ENCODE peak calls at places on chromosome 9, in four cellular contexts. L is endodermal cell, R is GM23248, J is neuronal stem cell. Z is an unnamed sample.

GRCh38 chr9:124270504-124271335 is 13.0 kb downstream of the NEK6 start:
- DNase-seq in L (no peak), R (peak; percentile 29), J (no peak), Z (no peak)

GRCh38 chr9:122380293-122380692 is 9.5 kb downstream of the PTGS1 start:
- DNase-seq in L (no peak), R (no peak), J (no peak), Z (no peak)

GRCh38 chr9:35563791-35564197 is 41.3 kb upstream of the TESK1 start:
- DNase-seq in L (peak; percentile 65), R (no peak), J (peak; percentile 32), Z (no peak)

GRCh38 chr9:79014929-79015699 is 556.7 kb upstream of the TLE4 start:
- DNase-seq in L (no peak), R (no peak), J (no peak), Z (no peak)

GRCh38 chr9:37026936-37027581 is 7.0 kb downstream of the PAX5 start:
- DNase-seq in L (peak; percentile 70), R (no peak), J (no peak), Z (no peak)

GRCh38 chr9:34413229-34413852 is 36.6 kb upstream of the MYORG start:
- DNase-seq in L (peak; percentile 94), R (peak; percentile 57), J (peak; percentile 70), Z (no peak)

GRCh38 chr9:118362123-118362522 is 657.9 kb downstream of the TLR4 start:
- DNase-seq in L (no peak), R (peak; percentile 3), J (no peak), Z (no peak)

GRCh38 chr9:91824591-91825339 is 125.3 kb downstream of the ROR2 start:
- DNase-seq in L (no peak), R (peak; percentile 88), J (no peak), Z (no peak)

GRCh38 chr9:128940271-128940921 is 7.0 kb downstream of the DOLK start:
- DNase-seq in L (no peak), R (no peak), J (no peak), Z (no peak)

GRCh38 chr9:34633851-34634550 is 3.6 kb downstream of the SIGMAR1 start:
- DNase-seq in L (peak; percentile 90), R (peak; percentile 73), J (peak; percentile 73), Z (peak; percentile 66)

GRCh38 chr9:78278801-78279200 is 18.1 kb upstream of the PSAT1 start:
- DNase-seq in L (no peak), R (no peak), J (no peak), Z (no peak)

GRCh38 chr9:130445268-130445983 is 665 bp downstream of the ASS1 start:
- DNase-seq in L (peak; percentile 75), R (peak; percentile 83), J (no peak), Z (no peak)

GRCh38 chr9:128718475-128718874 is 5.5 kb downstream of the ZDHHC12 start:
- DNase-seq in L (no peak), R (no peak), J (no peak), Z (no peak)

GRCh38 chr9:120761011-120761410 is 32.2 kb downstream of the FBXW2 start:
- DNase-seq in L (no peak), R (no peak), J (no peak), Z (no peak)
- H3K36me3 ChIP-seq in L (peaks cover 77% of the 10 kb centered on the region), R (peaks cover 32% of the 10 kb centered on the region), J (peaks cover 14% of the 10 kb centered on the region), Z (peaks cover 13% of the 10 kb centered on the region)

GRCh38 chr9:68805890-68806517 is 101.0 kb downstream of the PIP5K1B start:
- DNase-seq in L (no peak), R (no peak), J (no peak), Z (no peak)

GRCh38 chr9:68804911-68805889 is 100.2 kb downstream of the PIP5K1B start:
- DNase-seq in L (no peak), R (no peak), J (no peak), Z (no peak)

GRCh38 chr9:68802525-68803015 is 97.5 kb downstream of the PIP5K1B start:
- DNase-seq in L (no peak), R (no peak), J (no peak), Z (no peak)

DNA sequence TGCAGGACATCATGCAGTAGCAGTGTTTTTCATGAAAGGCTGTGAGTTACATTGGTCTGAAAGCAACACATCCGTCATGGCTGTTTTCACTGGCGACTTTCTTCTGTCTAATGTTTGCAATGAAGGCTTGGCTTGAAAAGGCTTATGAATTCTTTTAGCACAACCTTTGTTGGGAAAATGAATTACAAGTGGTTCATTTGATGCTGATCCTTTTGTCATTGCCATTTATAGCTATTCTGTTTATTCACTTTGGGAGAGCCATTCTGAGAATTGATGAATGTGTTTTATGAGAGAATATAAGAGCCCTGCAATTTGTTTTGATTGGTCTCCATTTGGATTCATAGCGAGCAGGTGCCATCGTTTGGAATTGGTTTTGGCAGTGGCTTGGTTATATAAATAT is 103.4 kb downstream of the PIP5K1B start:
- DNase-seq in L (no peak), R (no peak), J (no peak), Z (no peak)
- H3K27ac ChIP-seq in L (no peak overlapping the region), R (no peak overlapping the region), J (no peak overlapping the region), Z (no peak overlapping the region)

GRCh38 chr9:100468041-100468440 is 4.9 kb upstream of the TMEFF1 start:
- DNase-seq in L (no peak), R (no peak), J (no peak), Z (no peak)
- H3K4me3 ChIP-seq in L (no peak overlapping the region), R (no peak overlapping the region), J (no peak overlapping the region), Z (no peak overlapping the region)

GRCh38 chr9:135381911-135382310 is 97.7 kb upstream of the PPP1R26 start:
- DNase-seq in L (no peak), R (no peak), J (no peak), Z (no peak)
- H3K36me3 ChIP-seq in L (no peaks in the 10 kb centered on the region), R (no peaks in the 10 kb centered on the region), J (no peaks in the 10 kb centered on the region), Z (no peaks in the 10 kb centered on the region)

DNA sequence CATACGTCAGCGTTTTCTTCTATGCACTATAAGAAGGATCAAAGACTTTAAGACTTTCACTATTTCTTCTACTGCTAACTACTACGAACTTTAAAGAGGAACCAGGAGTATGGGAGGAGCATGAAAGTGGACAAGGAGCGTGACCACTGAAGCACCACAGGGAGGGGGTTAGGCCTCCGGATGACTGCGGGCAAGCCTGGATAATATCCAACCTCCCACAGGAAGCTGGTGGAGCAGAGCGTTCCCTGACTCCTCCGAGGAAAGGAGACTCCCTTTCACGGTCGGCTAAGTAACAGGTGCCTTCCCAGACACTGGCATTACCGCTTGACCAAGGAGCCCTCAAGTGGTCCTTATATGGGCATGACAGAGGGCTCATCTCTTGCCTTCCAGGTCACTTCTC is 62.4 kb downstream of the OLFM1 start:
- DNase-seq in L (no peak), R (no peak), J (no peak), Z (no peak)
- H3K27ac ChIP-seq in L (no peak overlapping the region), R (no peak overlapping the region), J (no peak overlapping the region), Z (no peak overlapping the region)

GRCh38 chr9:116515541-116515940 is 171.6 kb upstream of the TRIM32 start:
- DNase-seq in L (no peak), R (no peak), J (no peak), Z (no peak)

GRCh38 chr9:116520218-116520617 is 166.9 kb upstream of the TRIM32 start:
- DNase-seq in L (no peak), R (no peak), J (no peak), Z (no peak)

DNA sequence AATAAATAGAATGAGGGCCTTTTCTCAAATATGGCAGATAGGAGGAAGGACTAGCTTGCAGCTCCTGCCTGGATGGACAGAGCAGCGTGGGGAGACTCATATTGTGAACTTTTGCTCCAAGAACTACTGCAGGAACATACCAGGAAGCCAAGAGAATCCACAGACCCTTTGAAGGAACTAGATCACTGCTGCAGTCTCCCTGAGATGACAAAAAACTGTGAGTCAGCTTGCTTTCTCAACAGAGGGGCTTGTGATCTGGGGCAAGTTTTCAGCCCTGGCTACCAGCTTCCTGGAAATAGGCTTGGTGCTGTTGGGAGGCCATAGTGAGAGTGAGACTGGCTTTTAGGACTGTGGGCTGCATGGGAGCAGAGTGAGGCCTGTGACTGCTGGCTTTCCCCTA is 170.6 kb upstream of the TRIM32 start:
- DNase-seq in L (no peak), R (peak; percentile 32), J (no peak), Z (no peak)
- H3K4me3 ChIP-seq in L (no peak overlapping the region), R (no peak overlapping the region), J (no peak overlapping the region), Z (no peak overlapping the region)

GRCh38 chr9:132923346-132923902 is 21.0 kb downstream of the TSC1 start:
- DNase-seq in L (no peak), R (no peak), J (no peak), Z (no peak)
- H3K36me3 ChIP-seq in L (peaks cover 93% of the 10 kb centered on the region), R (peaks cover 82% of the 10 kb centered on the region), J (peaks cover 36% of the 10 kb centered on the region), Z (peaks cover 55% of the 10 kb centered on the region)

GRCh38 chr9:86322973-86323644 is 31.1 kb downstream of the TUT7 start:
- DNase-seq in L (no peak), R (peak; percentile 93), J (no peak), Z (no peak)

GRCh38 chr9:86326536-86326935 is 27.7 kb downstream of the TUT7 start:
- DNase-seq in L (no peak), R (no peak), J (no peak), Z (no peak)

GRCh38 chr9:86321373-86321772 is 32.8 kb downstream of the TUT7 start:
- DNase-seq in L (no peak), R (peak; percentile 94), J (no peak), Z (no peak)

GRCh38 chr9:86324901-86325300 is 29.3 kb downstream of the TUT7 start:
- DNase-seq in L (no peak), R (no peak), J (no peak), Z (no peak)

GRCh38 chr9:86324308-86324707 is 29.9 kb downstream of the TUT7 start:
- DNase-seq in L (peak; percentile 49), R (peak; percentile 85), J (no peak), Z (no peak)
- H3K27ac ChIP-seq in L (no peak overlapping the region), R (peak overlapping the region; percentile 85), J (no peak overlapping the region), Z (no peak overlapping the region)

DNA sequence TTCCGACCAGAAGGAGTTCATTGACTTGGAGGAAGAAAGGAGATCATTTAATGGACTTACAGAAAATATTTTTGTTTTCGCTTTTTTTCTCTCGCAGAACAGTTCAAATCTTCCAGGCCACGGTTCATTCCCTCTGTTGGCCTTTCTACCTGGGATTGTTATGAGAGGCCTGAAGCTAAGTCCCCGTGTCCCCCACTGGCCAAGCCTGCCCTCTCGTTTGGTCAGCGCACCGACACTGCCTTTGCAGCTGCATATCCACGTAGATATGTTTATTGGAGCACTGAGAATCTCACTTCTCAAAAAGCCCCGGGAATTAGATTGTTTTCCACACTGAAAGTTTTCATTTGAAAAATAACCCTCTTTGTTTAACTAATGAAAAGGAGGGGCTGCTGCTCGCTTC is 655.8 kb downstream of the BNC2 start:
- DNase-seq in L (no peak), R (no peak), J (no peak), Z (no peak)
- H3K4me3 ChIP-seq in L (no peak overlapping the region), R (no peak overlapping the region), J (no peak overlapping the region), Z (no peak overlapping the region)